ENCODE peak calls at places on chromosomes 3 and 15, in six cellular contexts. One of them, this sample, is unnamed.

GRCh38 chr15:91243806-91244205 is 143.7 kb downstream of the SV2B start:
- DNase-seq in H9: no peak
- DNase-seq in endothelial cell: no peak
- DNase-seq in IMR-90: no peak
- DNase-seq in BJ: no peak
- DNase-seq in uterus: no peak
- DNase-seq in this sample: no peak

GRCh38 chr3:69838217-69838616 is 99.0 kb downstream of the MITF start:
- DNase-seq in H9: no peak
- DNase-seq in endothelial cell: no peak
- DNase-seq in IMR-90: peak
- DNase-seq in BJ: peak
- DNase-seq in uterus: no peak
- DNase-seq in this sample: no peak

GRCh38 chr3:189588061-189588817 is 43.0 kb upstream of the TP63 start:
- DNase-seq in H9: no peak
- DNase-seq in endothelial cell: no peak
- DNase-seq in IMR-90: peak
- DNase-seq in BJ: peak
- DNase-seq in uterus: no peak
- DNase-seq in this sample: no peak

GRCh38 chr15:56040081-56041035 is 46.9 kb upstream of the NEDD4 start:
- DNase-seq in H9: peak
- DNase-seq in endothelial cell: no peak
- DNase-seq in IMR-90: peak
- DNase-seq in BJ: peak
- DNase-seq in uterus: peak
- DNase-seq in this sample: no peak

GRCh38 chr3:138459619-138460535 is 25.5 kb downstream of the ESYT3 start:
- DNase-seq in H9: peak
- DNase-seq in endothelial cell: no peak
- DNase-seq in IMR-90: no peak
- DNase-seq in BJ: no peak
- DNase-seq in uterus: no peak
- DNase-seq in this sample: no peak

GRCh38 chr15:69663982-69664381 is 211.4 kb downstream of the RPLP1 start:
- DNase-seq in H9: no peak
- DNase-seq in endothelial cell: no peak
- DNase-seq in IMR-90: no peak
- DNase-seq in BJ: no peak
- DNase-seq in uterus: no peak
- DNase-seq in this sample: no peak

GRCh38 chr15:62240697-62241096 is 75.6 kb upstream of the C2CD4B start:
- DNase-seq in H9: no peak
- DNase-seq in endothelial cell: no peak
- DNase-seq in IMR-90: no peak
- DNase-seq in BJ: no peak
- DNase-seq in uterus: no peak
- DNase-seq in this sample: no peak

GRCh38 chr15:62455441-62455921 is 290.4 kb upstream of the C2CD4B start:
- DNase-seq in H9: no peak
- DNase-seq in endothelial cell: no peak
- DNase-seq in IMR-90: peak
- DNase-seq in BJ: no peak
- DNase-seq in uterus: no peak
- DNase-seq in this sample: no peak

GRCh38 chr3:15428539-15428938 is 1.1 kb downstream of the EAF1 start:
- DNase-seq in H9: no peak
- DNase-seq in endothelial cell: no peak
- DNase-seq in IMR-90: peak
- DNase-seq in BJ: peak
- DNase-seq in uterus: no peak
- DNase-seq in this sample: no peak

GRCh38 chr3:69784854-69785523 is 45.7 kb downstream of the MITF start:
- DNase-seq in H9: no peak
- DNase-seq in endothelial cell: no peak
- DNase-seq in IMR-90: peak
- DNase-seq in BJ: no peak
- DNase-seq in uterus: peak
- DNase-seq in this sample: no peak

GRCh38 chr3:174169736-174170135 is 689.4 kb upstream of the NAALADL2 start:
- DNase-seq in H9: no peak
- DNase-seq in endothelial cell: no peak
- DNase-seq in IMR-90: no peak
- DNase-seq in BJ: no peak
- DNase-seq in uterus: no peak
- DNase-seq in this sample: no peak

GRCh38 chr3:52525666-52526065 is 8.0 kb downstream of the NT5DC2 start:
- DNase-seq in H9: no peak
- DNase-seq in endothelial cell: no peak
- DNase-seq in IMR-90: no peak
- DNase-seq in BJ: no peak
- DNase-seq in uterus: no peak
- DNase-seq in this sample: no peak

GRCh38 chr15:68596691-68597090 is 17.9 kb downstream of the CORO2B start:
- DNase-seq in H9: no peak
- DNase-seq in endothelial cell: no peak
- DNase-seq in IMR-90: no peak
- DNase-seq in BJ: no peak
- DNase-seq in uterus: no peak
- DNase-seq in this sample: no peak

GRCh38 chr3:12751548-12751947 is 7.5 kb downstream of the TMEM40 start:
- DNase-seq in H9: no peak
- DNase-seq in endothelial cell: no peak
- DNase-seq in IMR-90: peak
- DNase-seq in BJ: no peak
- DNase-seq in uterus: no peak
- DNase-seq in this sample: no peak

GRCh38 chr3:12754315-12754714 is 4.7 kb downstream of the TMEM40 start:
- DNase-seq in H9: no peak
- DNase-seq in endothelial cell: no peak
- DNase-seq in IMR-90: no peak
- DNase-seq in BJ: no peak
- DNase-seq in uterus: no peak
- DNase-seq in this sample: no peak

GRCh38 chr3:12753275-12754028 is 5.6 kb downstream of the TMEM40 start:
- DNase-seq in H9: no peak
- DNase-seq in endothelial cell: no peak
- DNase-seq in IMR-90: no peak
- DNase-seq in BJ: no peak
- DNase-seq in uterus: no peak
- DNase-seq in this sample: no peak

GRCh38 chr3:12752111-12752510 is 6.9 kb downstream of the TMEM40 start:
- DNase-seq in H9: no peak
- DNase-seq in endothelial cell: no peak
- DNase-seq in IMR-90: peak
- DNase-seq in BJ: no peak
- DNase-seq in uterus: no peak
- DNase-seq in this sample: no peak

GRCh38 chr3:12752803-12753202 is 6.3 kb downstream of the TMEM40 start:
- DNase-seq in H9: no peak
- DNase-seq in endothelial cell: no peak
- DNase-seq in IMR-90: peak
- DNase-seq in BJ: no peak
- DNase-seq in uterus: no peak
- DNase-seq in this sample: peak
- TF ChIP-seq CTCF in H9: no peak
- TF ChIP-seq CTCF in endothelial cell: no peak
- TF ChIP-seq CTCF in IMR-90: no peak
- TF ChIP-seq CTCF in BJ: no peak
- TF ChIP-seq CTCF in uterus: no peak
- TF ChIP-seq CTCF in this sample: no peak

GRCh38 chr3:137409584-137409983 is 354.5 kb upstream of the SOX14 start:
- DNase-seq in H9: no peak
- DNase-seq in endothelial cell: no peak
- DNase-seq in IMR-90: no peak
- DNase-seq in BJ: no peak
- DNase-seq in uterus: no peak
- DNase-seq in this sample: no peak
- TF ChIP-seq CTCF in H9: peak
- TF ChIP-seq CTCF in endothelial cell: no peak
- TF ChIP-seq CTCF in IMR-90: no peak
- TF ChIP-seq CTCF in BJ: no peak
- TF ChIP-seq CTCF in uterus: no peak
- TF ChIP-seq CTCF in this sample: no peak

GRCh38 chr15:77454265-77454664 is 33.6 kb downstream of the HMG20A start:
- DNase-seq in H9: no peak
- DNase-seq in endothelial cell: no peak
- DNase-seq in IMR-90: peak
- DNase-seq in BJ: no peak
- DNase-seq in uterus: no peak
- DNase-seq in this sample: no peak

GRCh38 chr15:77456746-77457618 is 36.3 kb downstream of the HMG20A start:
- DNase-seq in H9: no peak
- DNase-seq in endothelial cell: no peak
- DNase-seq in IMR-90: peak
- DNase-seq in BJ: no peak
- DNase-seq in uterus: no peak
- DNase-seq in this sample: no peak

GRCh38 chr15:77455696-77456293 is 35.1 kb downstream of the HMG20A start:
- DNase-seq in H9: no peak
- DNase-seq in endothelial cell: no peak
- DNase-seq in IMR-90: peak
- DNase-seq in BJ: peak
- DNase-seq in uterus: no peak
- DNase-seq in this sample: no peak

GRCh38 chr15:77454956-77455355 is 34.3 kb downstream of the HMG20A start:
- DNase-seq in H9: no peak
- DNase-seq in endothelial cell: no peak
- DNase-seq in IMR-90: no peak
- DNase-seq in BJ: no peak
- DNase-seq in uterus: no peak
- DNase-seq in this sample: no peak

GRCh38 chr15:77457619-77458265 is 37.1 kb downstream of the HMG20A start:
- DNase-seq in H9: no peak
- DNase-seq in endothelial cell: no peak
- DNase-seq in IMR-90: peak
- DNase-seq in BJ: no peak
- DNase-seq in uterus: no peak
- DNase-seq in this sample: no peak
- TF ChIP-seq CTCF in H9: no peak
- TF ChIP-seq CTCF in endothelial cell: no peak
- TF ChIP-seq CTCF in IMR-90: no peak
- TF ChIP-seq CTCF in BJ: no peak
- TF ChIP-seq CTCF in uterus: no peak
- TF ChIP-seq CTCF in this sample: no peak

GRCh38 chr3:135147657-135148056 is 352.6 kb downstream of the EPHB1 start:
- DNase-seq in H9: no peak
- DNase-seq in endothelial cell: no peak
- DNase-seq in IMR-90: no peak
- DNase-seq in BJ: no peak
- DNase-seq in uterus: no peak
- DNase-seq in this sample: no peak
- TF ChIP-seq CTCF in H9: no peak
- TF ChIP-seq CTCF in endothelial cell: no peak
- TF ChIP-seq CTCF in IMR-90: no peak
- TF ChIP-seq CTCF in BJ: no peak
- TF ChIP-seq CTCF in uterus: no peak
- TF ChIP-seq CTCF in this sample: no peak

DNA sequence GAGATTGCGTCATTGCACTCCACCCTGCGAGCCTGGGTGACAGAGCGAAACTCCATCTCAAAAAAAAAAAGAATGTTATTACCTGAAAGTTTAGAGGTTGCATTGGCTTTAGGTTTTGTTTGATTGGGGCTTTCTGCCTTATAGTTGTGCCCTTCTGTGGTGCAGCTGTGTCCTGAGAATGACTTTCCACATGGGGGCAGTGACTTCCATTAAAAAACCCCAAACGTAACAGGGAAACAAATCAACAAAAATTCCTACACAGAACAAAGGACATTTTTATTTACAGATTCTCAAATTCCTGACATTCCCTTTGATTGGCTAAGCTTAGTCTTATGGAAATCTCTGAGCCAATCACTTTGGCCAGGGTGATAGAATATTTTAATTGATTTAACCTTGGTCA is 154.1 kb upstream of the GPR149 start:
- DNase-seq in H9: no peak
- DNase-seq in endothelial cell: no peak
- DNase-seq in IMR-90: no peak
- DNase-seq in BJ: no peak
- DNase-seq in uterus: no peak
- DNase-seq in this sample: no peak
- TF ChIP-seq CTCF in H9: peak
- TF ChIP-seq CTCF in endothelial cell: no peak
- TF ChIP-seq CTCF in IMR-90: no peak
- TF ChIP-seq CTCF in BJ: no peak
- TF ChIP-seq CTCF in uterus: no peak
- TF ChIP-seq CTCF in this sample: no peak

GRCh38 chr3:142888484-142889262 is at the start of gene PCOLCE2:
- DNase-seq in H9: peak
- DNase-seq in endothelial cell: peak
- DNase-seq in IMR-90: no peak
- DNase-seq in BJ: no peak
- DNase-seq in uterus: peak
- DNase-seq in this sample: peak
- TF ChIP-seq CTCF in H9: peak
- TF ChIP-seq CTCF in endothelial cell: no peak
- TF ChIP-seq CTCF in IMR-90: no peak
- TF ChIP-seq CTCF in BJ: peak
- TF ChIP-seq CTCF in uterus: no peak
- TF ChIP-seq CTCF in this sample: no peak

GRCh38 chr3:197331131-197331530 is 32.7 kb upstream of the DLG1 start:
- DNase-seq in H9: no peak
- DNase-seq in endothelial cell: no peak
- DNase-seq in IMR-90: no peak
- DNase-seq in BJ: no peak
- DNase-seq in uterus: no peak
- DNase-seq in this sample: no peak
- TF ChIP-seq CTCF in H9: peak
- TF ChIP-seq CTCF in endothelial cell: no peak
- TF ChIP-seq CTCF in IMR-90: no peak
- TF ChIP-seq CTCF in BJ: peak
- TF ChIP-seq CTCF in uterus: no peak
- TF ChIP-seq CTCF in this sample: no peak